ENCODE peak calls at places on chromosomes 7 and 10, in five cellular contexts. K is PC-3, Y is B cell, N is spleen, P is epithelial cell of esophagus. G is an unnamed sample.

GRCh38 chr10:114691442-114691941 is 33.4 kb upstream of the ABLIM1 start:
- DNase-seq in K (peak), Y (no peak), N (no peak), P (peak), G (peak)

GRCh38 chr7:1758417-1758858 is 88.4 kb downstream of the ELFN1 start:
- DNase-seq in K (peak), Y (no peak), N (peak), P (peak), G (peak)

GRCh38 chr7:42407828-42408227 is 170.8 kb upstream of the GLI3 start:
- DNase-seq in K (peak), Y (no peak), N (no peak), P (peak), G (peak)

GRCh38 chr10:20975236-20975635 is 78.1 kb upstream of the NEBL start:
- DNase-seq in K (no peak), Y (no peak), N (no peak), P (no peak), G (no peak)

GRCh38 chr7:155979566-155979965 is 167.3 kb upstream of the SHH start:
- DNase-seq in K (no peak), Y (no peak), N (peak), P (no peak), G (no peak)

GRCh38 chr10:62278461-62278910 is 9.8 kb upstream of the RTKN2 start:
- DNase-seq in K (peak), Y (no peak), N (no peak), P (no peak), G (no peak)

GRCh38 chr10:129385600-129385999 is 81.4 kb upstream of the MGMT start:
- DNase-seq in K (no peak), Y (no peak), N (no peak), P (no peak), G (peak)

GRCh38 chr10:112991888-112992491 is 41.9 kb downstream of the TCF7L2 start:
- DNase-seq in K (no peak), Y (no peak), N (no peak), P (peak), G (peak)

GRCh38 chr7:42197391-42197790 is 39.6 kb downstream of the GLI3 start:
- DNase-seq in K (no peak), Y (no peak), N (no peak), P (peak), G (peak)

GRCh38 chr7:51019891-51020855 is 237.5 kb upstream of the GRB10 start:
- DNase-seq in K (no peak), Y (no peak), N (no peak), P (no peak), G (no peak)

GRCh38 chr7:73364006-73364728 is 36.2 kb downstream of the FKBP6 start:
- DNase-seq in K (no peak), Y (no peak), N (no peak), P (no peak), G (no peak)

GRCh38 chr10:130230611-130231010 is 94.4 kb downstream of the GLRX3 start:
- DNase-seq in K (no peak), Y (no peak), N (peak), P (no peak), G (no peak)

GRCh38 chr7:99825451-99825850 is 2.4 kb upstream of the CYP3A43 start:
- DNase-seq in K (no peak), Y (no peak), N (no peak), P (no peak), G (no peak)

GRCh38 chr10:132492323-132493035 is 45.1 kb upstream of the INPP5A start:
- DNase-seq in K (no peak), Y (no peak), N (peak), P (no peak), G (no peak)

GRCh38 chr7:18829518-18830252 is 287.8 kb downstream of the TWIST1 start:
- DNase-seq in K (no peak), Y (no peak), N (no peak), P (peak), G (peak)

GRCh38 chr10:3151889-3152565 is 20.6 kb downstream of the PITRM1 start:
- DNase-seq in K (no peak), Y (no peak), N (no peak), P (no peak), G (no peak)

GRCh38 chr10:87093461-87094372 is 926 bp downstream of the GLUD1 start:
- DNase-seq in K (peak), Y (peak), N (peak), P (peak), G (peak)

GRCh38 chr10:119740096-119740495 is 14.2 kb downstream of the INPP5F start:
- DNase-seq in K (no peak), Y (no peak), N (no peak), P (no peak), G (no peak)

GRCh38 chr7:155998766-155999630 is 186.7 kb upstream of the SHH start:
- DNase-seq in K (no peak), Y (no peak), N (peak), P (no peak), G (no peak)

GRCh38 chr7:106952658-106953231 is 87.7 kb downstream of the PIK3CG start:
- DNase-seq in K (no peak), Y (no peak), N (no peak), P (peak), G (no peak)

DNA sequence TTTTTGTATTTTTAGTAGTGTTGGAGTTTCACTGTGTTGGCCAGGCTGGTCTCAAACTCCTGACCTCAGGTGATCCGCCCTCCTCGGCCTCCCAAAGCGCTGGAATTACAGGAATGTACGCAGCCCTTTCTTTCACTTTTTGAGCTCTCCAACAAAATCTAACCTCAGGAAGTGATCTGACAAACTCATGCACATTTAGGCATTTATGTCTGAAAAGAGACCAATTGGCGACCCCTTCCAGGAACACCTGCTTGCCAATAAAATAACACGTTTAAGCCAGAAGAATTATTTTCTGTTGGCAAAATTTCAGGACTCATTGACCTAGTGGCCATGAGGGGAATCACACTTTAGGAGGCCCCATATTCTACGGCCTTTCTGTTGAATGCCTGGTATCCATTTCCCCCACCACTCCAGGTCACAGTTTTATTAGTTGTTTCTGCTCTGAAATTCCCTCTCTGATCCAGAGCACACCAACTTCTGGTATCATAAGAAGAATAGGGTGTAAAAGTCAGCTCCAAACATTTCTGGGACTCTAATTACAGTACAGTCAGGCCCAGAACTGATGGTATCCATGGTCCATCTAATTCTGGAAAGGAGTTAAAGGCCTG is 65.8 kb upstream of the FRMD4A start:
- DNase-seq in K (peak), Y (no peak), N (no peak), P (no peak), G (no peak)
- TF ChIP-seq CTCF in K (peak), Y (peak), N (peak), P (peak), G (peak)

DNA sequence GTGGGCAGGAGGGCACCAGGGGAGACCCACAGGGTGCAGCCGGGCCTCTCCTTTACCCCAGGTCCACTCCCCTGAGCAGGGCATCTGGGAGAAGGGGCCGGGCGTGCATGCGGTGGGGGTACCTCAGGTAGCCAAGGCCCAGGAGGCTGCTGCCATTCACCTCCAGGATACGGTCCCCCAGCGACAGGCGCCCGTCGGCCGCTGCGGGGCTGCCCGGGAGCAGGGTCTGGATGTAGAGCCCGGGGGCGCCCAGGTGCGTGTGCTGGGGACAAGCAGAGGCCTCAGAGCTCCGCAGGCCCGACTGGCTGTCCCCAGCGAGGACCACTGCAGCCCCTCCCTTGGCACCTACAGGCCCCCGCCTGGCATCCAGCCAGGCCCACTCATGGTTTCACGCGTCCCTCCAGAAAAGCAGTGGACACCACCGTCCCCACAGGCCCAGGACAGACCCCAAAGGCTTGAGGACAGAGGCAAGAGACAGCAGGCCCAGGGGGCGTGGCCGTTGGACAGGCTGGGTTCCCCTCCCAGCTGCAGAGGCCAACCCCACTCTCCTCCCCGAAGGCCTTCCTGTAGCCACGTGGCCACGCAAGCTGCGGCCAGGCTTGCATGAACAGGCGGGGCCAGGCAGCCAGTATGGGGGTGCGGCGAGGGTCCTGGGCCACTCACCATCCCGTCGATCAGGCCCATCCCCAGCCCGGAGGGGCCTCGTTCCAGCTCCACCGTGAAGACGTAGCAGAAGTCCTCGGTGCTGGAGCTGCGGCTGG is 24.3 kb downstream of the AP5Z1 start:
- DNase-seq in K (no peak), Y (no peak), N (no peak), P (peak), G (peak)
- TF ChIP-seq CTCF in K (no peak), Y (no peak), N (no peak), P (no peak), G (no peak)

DNA sequence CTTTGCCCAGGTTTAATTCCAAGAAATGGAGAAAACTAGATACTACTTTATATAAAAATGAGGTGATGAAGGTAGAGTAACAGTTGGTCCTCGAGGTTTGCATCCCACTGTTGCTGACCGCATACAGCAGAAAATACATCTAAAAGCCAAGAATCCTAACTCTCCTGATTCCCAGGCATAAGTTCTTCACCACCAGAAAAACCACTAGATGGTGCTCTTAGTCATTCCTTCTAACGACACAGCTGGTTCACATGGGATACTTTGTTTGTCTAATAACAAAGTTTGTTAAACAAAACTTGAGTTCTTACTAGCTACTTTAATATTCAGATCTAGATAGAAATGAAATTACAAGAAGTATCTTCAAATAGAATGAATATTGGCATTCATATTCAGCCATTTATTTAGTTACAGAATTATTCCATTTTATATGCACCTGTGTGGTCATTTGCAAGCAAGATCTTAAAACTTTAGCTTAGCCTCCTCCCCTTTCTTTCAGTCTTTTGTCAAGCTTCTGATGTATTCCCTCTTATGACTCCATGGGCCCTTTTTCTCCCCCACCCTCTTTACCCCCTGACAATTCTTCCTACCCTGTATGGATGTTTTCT is 54.1 kb upstream of the CYP26C1 start:
- DNase-seq in K (peak), Y (peak), N (no peak), P (peak), G (peak)
- TF ChIP-seq CTCF in K (peak), Y (no peak), N (peak), P (peak), G (peak)

DNA sequence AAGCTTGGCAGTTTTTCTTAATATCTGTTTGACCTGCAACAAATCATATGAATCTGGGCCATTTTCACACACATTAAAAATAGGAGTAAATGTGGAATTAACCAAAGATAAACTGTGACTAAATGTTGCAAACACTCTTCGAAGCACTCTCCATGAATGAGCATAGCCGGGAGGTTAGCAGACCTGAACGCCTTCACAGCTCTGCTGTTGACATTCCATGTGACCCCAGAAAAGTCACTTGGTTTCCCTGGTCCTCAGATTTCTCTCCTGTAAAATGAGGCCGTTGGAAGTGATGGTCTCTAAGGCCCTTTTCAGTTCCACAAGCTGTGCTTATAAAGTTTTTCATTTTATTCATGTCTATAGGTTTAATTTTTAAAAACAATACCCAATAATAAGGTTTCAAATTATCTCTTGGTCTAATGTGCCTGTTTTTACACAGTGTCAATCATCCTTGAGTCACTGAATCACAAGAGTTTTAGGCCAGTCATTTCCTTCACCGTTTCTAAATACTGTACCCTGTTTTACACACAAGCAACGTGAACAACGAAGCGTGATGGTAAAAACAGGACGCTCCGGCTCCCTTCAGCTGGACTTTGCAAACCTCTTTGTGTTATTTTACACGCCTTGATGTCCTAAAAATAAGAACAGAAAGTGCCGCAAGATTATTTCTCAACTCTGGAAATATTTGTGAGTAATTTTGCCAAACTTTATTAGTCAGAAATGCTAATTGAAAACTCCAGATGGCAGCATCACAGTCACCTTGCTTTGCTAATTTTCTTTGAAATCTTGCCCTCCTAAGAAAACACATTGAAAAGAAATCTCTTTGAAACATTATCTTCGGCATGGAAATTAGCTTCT is 38.6 kb upstream of the MET start:
- DNase-seq in K (peak), Y (no peak), N (no peak), P (peak), G (peak)
- TF ChIP-seq CTCF in K (peak), Y (no peak), N (no peak), P (peak), G (peak)

DNA sequence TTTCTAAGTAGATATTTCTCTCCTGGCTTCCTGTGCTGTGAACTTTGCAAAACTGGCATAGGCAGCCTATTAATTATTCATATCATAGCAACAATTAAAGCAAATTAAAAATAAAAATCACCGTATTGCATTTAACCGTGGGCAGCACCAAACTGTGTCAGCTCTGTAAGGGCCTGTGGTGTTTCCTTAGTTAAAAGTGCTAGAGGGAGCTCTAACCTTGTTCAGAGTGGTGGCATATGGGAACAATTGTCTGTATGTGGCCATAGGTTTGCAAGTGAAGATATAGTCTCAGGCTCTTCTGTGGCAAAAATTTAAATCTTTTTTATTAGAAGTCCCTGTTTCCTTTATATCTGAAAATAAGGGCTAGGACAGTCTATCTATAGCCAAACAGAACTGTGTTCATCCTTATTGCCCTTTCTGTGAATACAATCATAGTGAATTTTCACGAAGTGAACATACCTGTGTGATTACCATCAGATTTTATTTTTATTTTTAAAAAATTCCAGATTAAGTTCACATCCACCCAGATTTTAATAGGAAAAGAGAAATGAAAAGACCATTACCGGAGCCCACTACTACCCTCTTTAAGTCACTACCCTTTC is 92.6 kb downstream of the POLL start:
- DNase-seq in K (peak), Y (no peak), N (no peak), P (peak), G (peak)
- TF ChIP-seq CTCF in K (peak), Y (no peak), N (no peak), P (peak), G (peak)

GRCh38 chr7:148932-149855 is 43.2 kb upstream of the FAM20C start:
- DNase-seq in K (peak), Y (peak), N (peak), P (peak), G (peak)
- TF ChIP-seq CTCF in K (no peak), Y (no peak), N (peak), P (no peak), G (no peak)

GRCh38 chr10:11775412-11775811 is 33.2 kb downstream of the ECHDC3 start:
- DNase-seq in K (no peak), Y (no peak), N (no peak), P (no peak), G (no peak)
- TF ChIP-seq CTCF in K (no peak), Y (no peak), N (no peak), P (no peak), G (no peak)

GRCh38 chr7:151310578-151310977 is 31.0 kb upstream of the NUB1 start:
- DNase-seq in K (peak), Y (no peak), N (no peak), P (peak), G (peak)
- TF ChIP-seq CTCF in K (peak), Y (peak), N (peak), P (peak), G (peak)

GRCh38 chr10:91856637-91857036 is 52.6 kb downstream of the FGFBP3 start:
- DNase-seq in K (peak), Y (no peak), N (no peak), P (peak), G (peak)
- TF ChIP-seq CTCF in K (peak), Y (no peak), N (no peak), P (peak), G (peak)

DNA sequence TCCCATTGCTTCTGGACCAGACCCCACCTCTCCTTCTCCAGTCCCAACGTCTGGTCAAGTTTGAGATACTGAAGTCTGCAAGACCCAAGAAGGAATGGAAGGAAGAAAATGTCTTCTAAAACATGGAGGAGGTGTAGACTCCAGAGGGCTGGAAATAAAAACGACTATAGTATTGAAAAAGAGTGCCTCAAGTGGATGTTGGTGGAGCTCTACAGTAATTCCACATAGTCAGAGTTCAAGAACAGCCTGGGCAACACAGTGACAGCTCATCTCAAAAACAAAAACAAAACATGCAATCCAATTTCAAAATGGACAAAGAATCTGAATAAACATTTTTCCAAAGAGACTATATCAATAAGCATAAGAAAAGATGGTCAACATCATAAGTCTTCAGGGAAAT is 2.3 kb upstream of the PCGF6 start:
- DNase-seq in K (no peak), Y (no peak), N (no peak), P (peak), G (no peak)
- TF ChIP-seq CTCF in K (no peak), Y (no peak), N (no peak), P (peak), G (no peak)

G was measured in MCF 10A.